ENCODE peak calls at places on chromosomes 11 and 22, in five cellular contexts. One of them, this sample, is unnamed.

GRCh38 chr11:37861671-37862070 is 1263.6 kb upstream of the RAG2 start:
- DNase-seq in LNCaP clone FGC: no peak
- DNase-seq in lower lobe of right lung: no peak
- DNase-seq in activated CD8-positive, alpha-beta T cell treated with anti-CD3 and anti-CD28 coated beads for 36 hours: no peak
- DNase-seq in GM20000: no peak
- DNase-seq in this sample: no peak

GRCh38 chr11:128463386-128463829 is 124.0 kb downstream of the ETS1 start:
- DNase-seq in lower lobe of right lung: no peak
- DNase-seq in activated CD8-positive, alpha-beta T cell treated with anti-CD3 and anti-CD28 coated beads for 36 hours: no peak
- DNase-seq in GM20000: no peak
- DNase-seq in LNCaP clone FGC: no peak
- DNase-seq in this sample: peak

GRCh38 chr11:94400075-94400838 is 962 bp downstream of the GPR83 start:
- DNase-seq in activated CD8-positive, alpha-beta T cell treated with anti-CD3 and anti-CD28 coated beads for 36 hours: no peak
- DNase-seq in GM20000: no peak
- DNase-seq in lower lobe of right lung: no peak
- DNase-seq in LNCaP clone FGC: no peak
- DNase-seq in this sample: no peak

GRCh38 chr11:35138058-35138457 is 913 bp upstream of the CD44 start:
- DNase-seq in activated CD8-positive, alpha-beta T cell treated with anti-CD3 and anti-CD28 coated beads for 36 hours: no peak
- DNase-seq in lower lobe of right lung: no peak
- DNase-seq in LNCaP clone FGC: no peak
- DNase-seq in GM20000: no peak
- DNase-seq in this sample: no peak

GRCh38 chr11:117826832-117827231 is 2.3 kb upstream of the FXYD2 start:
- DNase-seq in lower lobe of right lung: no peak
- DNase-seq in GM20000: no peak
- DNase-seq in activated CD8-positive, alpha-beta T cell treated with anti-CD3 and anti-CD28 coated beads for 36 hours: peak
- DNase-seq in LNCaP clone FGC: no peak
- DNase-seq in this sample: no peak

GRCh38 chr11:131246589-131247164 is 123.7 kb upstream of the NTM start:
- DNase-seq in LNCaP clone FGC: peak
- DNase-seq in activated CD8-positive, alpha-beta T cell treated with anti-CD3 and anti-CD28 coated beads for 36 hours: peak
- DNase-seq in GM20000: no peak
- DNase-seq in lower lobe of right lung: peak
- DNase-seq in this sample: no peak

GRCh38 chr11:114166897-114167323 is 107.4 kb downstream of the ZBTB16 start:
- DNase-seq in LNCaP clone FGC: peak
- DNase-seq in GM20000: no peak
- DNase-seq in lower lobe of right lung: no peak
- DNase-seq in activated CD8-positive, alpha-beta T cell treated with anti-CD3 and anti-CD28 coated beads for 36 hours: peak
- DNase-seq in this sample: no peak

GRCh38 chr11:2498750-2499149 is 53.9 kb downstream of the KCNQ1 start:
- DNase-seq in GM20000: no peak
- DNase-seq in activated CD8-positive, alpha-beta T cell treated with anti-CD3 and anti-CD28 coated beads for 36 hours: no peak
- DNase-seq in LNCaP clone FGC: no peak
- DNase-seq in lower lobe of right lung: no peak
- DNase-seq in this sample: no peak

GRCh38 chr22:44668190-44668885 is 33.7 kb upstream of the PRR5 start:
- DNase-seq in LNCaP clone FGC: no peak
- DNase-seq in lower lobe of right lung: peak
- DNase-seq in GM20000: peak
- DNase-seq in activated CD8-positive, alpha-beta T cell treated with anti-CD3 and anti-CD28 coated beads for 36 hours: peak
- DNase-seq in this sample: no peak

GRCh38 chr11:35014352-35014751 is 97.9 kb downstream of the PDHX start:
- DNase-seq in activated CD8-positive, alpha-beta T cell treated with anti-CD3 and anti-CD28 coated beads for 36 hours: no peak
- DNase-seq in GM20000: no peak
- DNase-seq in LNCaP clone FGC: no peak
- DNase-seq in lower lobe of right lung: no peak
- DNase-seq in this sample: no peak

GRCh38 chr11:74141274-74141695 is 29.5 kb downstream of the C2CD3 start:
- DNase-seq in GM20000: no peak
- DNase-seq in lower lobe of right lung: no peak
- DNase-seq in activated CD8-positive, alpha-beta T cell treated with anti-CD3 and anti-CD28 coated beads for 36 hours: no peak
- DNase-seq in LNCaP clone FGC: peak
- DNase-seq in this sample: no peak

GRCh38 chr11:132026746-132027145 is 656.3 kb downstream of the NTM start:
- DNase-seq in activated CD8-positive, alpha-beta T cell treated with anti-CD3 and anti-CD28 coated beads for 36 hours: no peak
- DNase-seq in lower lobe of right lung: no peak
- DNase-seq in GM20000: no peak
- DNase-seq in LNCaP clone FGC: no peak
- DNase-seq in this sample: no peak

GRCh38 chr11:130868865-130869264 is 47.4 kb downstream of the SNX19 start:
- DNase-seq in GM20000: no peak
- DNase-seq in LNCaP clone FGC: no peak
- DNase-seq in lower lobe of right lung: no peak
- DNase-seq in activated CD8-positive, alpha-beta T cell treated with anti-CD3 and anti-CD28 coated beads for 36 hours: no peak
- DNase-seq in this sample: no peak

GRCh38 chr11:12377106-12377823 is at the start of gene PARVA:
- DNase-seq in GM20000: no peak
- DNase-seq in lower lobe of right lung: peak
- DNase-seq in activated CD8-positive, alpha-beta T cell treated with anti-CD3 and anti-CD28 coated beads for 36 hours: no peak
- DNase-seq in LNCaP clone FGC: no peak
- DNase-seq in this sample: no peak

GRCh38 chr11:63906585-63906984 is 10.4 kb downstream of the RCOR2 start:
- DNase-seq in activated CD8-positive, alpha-beta T cell treated with anti-CD3 and anti-CD28 coated beads for 36 hours: peak
- DNase-seq in GM20000: peak
- DNase-seq in lower lobe of right lung: no peak
- DNase-seq in LNCaP clone FGC: no peak
- DNase-seq in this sample: no peak

GRCh38 chr22:40084246-40084645 is 89.5 kb downstream of the FAM83F start:
- DNase-seq in LNCaP clone FGC: no peak
- DNase-seq in GM20000: no peak
- DNase-seq in lower lobe of right lung: no peak
- DNase-seq in activated CD8-positive, alpha-beta T cell treated with anti-CD3 and anti-CD28 coated beads for 36 hours: no peak
- DNase-seq in this sample: no peak

GRCh38 chr11:95095858-95096587 is 6.4 kb downstream of the ENDOD1 start:
- DNase-seq in lower lobe of right lung: no peak
- DNase-seq in LNCaP clone FGC: no peak
- DNase-seq in GM20000: peak
- DNase-seq in activated CD8-positive, alpha-beta T cell treated with anti-CD3 and anti-CD28 coated beads for 36 hours: no peak
- DNase-seq in this sample: no peak

GRCh38 chr11:134478611-134479010 is 66.6 kb upstream of the B3GAT1 start:
- DNase-seq in GM20000: no peak
- DNase-seq in lower lobe of right lung: no peak
- DNase-seq in activated CD8-positive, alpha-beta T cell treated with anti-CD3 and anti-CD28 coated beads for 36 hours: no peak
- DNase-seq in LNCaP clone FGC: no peak
- DNase-seq in this sample: no peak

GRCh38 chr11:112526699-112527410 is 266.2 kb upstream of the PLET1 start:
- DNase-seq in LNCaP clone FGC: no peak
- DNase-seq in GM20000: no peak
- DNase-seq in activated CD8-positive, alpha-beta T cell treated with anti-CD3 and anti-CD28 coated beads for 36 hours: peak
- DNase-seq in lower lobe of right lung: no peak
- DNase-seq in this sample: no peak

GRCh38 chr11:35517481-35517880 is 7.9 kb downstream of the PAMR1 start:
- DNase-seq in GM20000: no peak
- DNase-seq in LNCaP clone FGC: no peak
- DNase-seq in lower lobe of right lung: no peak
- DNase-seq in activated CD8-positive, alpha-beta T cell treated with anti-CD3 and anti-CD28 coated beads for 36 hours: no peak
- DNase-seq in this sample: no peak

GRCh38 chr11:45815747-45816146 is 10.8 kb downstream of the SLC35C1 start:
- DNase-seq in activated CD8-positive, alpha-beta T cell treated with anti-CD3 and anti-CD28 coated beads for 36 hours: no peak
- DNase-seq in GM20000: no peak
- DNase-seq in lower lobe of right lung: no peak
- DNase-seq in LNCaP clone FGC: no peak
- DNase-seq in this sample: no peak

GRCh38 chr11:12721816-12722604 is 47.8 kb downstream of the TEAD1 start:
- DNase-seq in GM20000: no peak
- DNase-seq in LNCaP clone FGC: no peak
- DNase-seq in lower lobe of right lung: no peak
- DNase-seq in activated CD8-positive, alpha-beta T cell treated with anti-CD3 and anti-CD28 coated beads for 36 hours: no peak
- DNase-seq in this sample: no peak

GRCh38 chr11:19524171-19524671 is 188.4 kb upstream of the NAV2 start:
- DNase-seq in activated CD8-positive, alpha-beta T cell treated with anti-CD3 and anti-CD28 coated beads for 36 hours: no peak
- DNase-seq in GM20000: no peak
- DNase-seq in LNCaP clone FGC: no peak
- DNase-seq in lower lobe of right lung: no peak
- DNase-seq in this sample: no peak

GRCh38 chr11:66391322-66391721 is 19.8 kb upstream of the SLC29A2 start:
- DNase-seq in activated CD8-positive, alpha-beta T cell treated with anti-CD3 and anti-CD28 coated beads for 36 hours: no peak
- DNase-seq in LNCaP clone FGC: no peak
- DNase-seq in GM20000: peak
- DNase-seq in lower lobe of right lung: no peak
- DNase-seq in this sample: no peak

GRCh38 chr22:42299586-42300285 is 29.3 kb upstream of the TCF20 start:
- DNase-seq in activated CD8-positive, alpha-beta T cell treated with anti-CD3 and anti-CD28 coated beads for 36 hours: peak
- DNase-seq in LNCaP clone FGC: no peak
- DNase-seq in lower lobe of right lung: no peak
- DNase-seq in GM20000: peak
- DNase-seq in this sample: no peak

GRCh38 chr22:39907035-39907434 is 6.2 kb downstream of the GRAP2 start:
- DNase-seq in lower lobe of right lung: no peak
- DNase-seq in LNCaP clone FGC: no peak
- DNase-seq in activated CD8-positive, alpha-beta T cell treated with anti-CD3 and anti-CD28 coated beads for 36 hours: peak
- DNase-seq in GM20000: no peak
- DNase-seq in this sample: no peak

GRCh38 chr11:76322593-76323341 is 58.2 kb downstream of the THAP12 start:
- DNase-seq in LNCaP clone FGC: no peak
- DNase-seq in lower lobe of right lung: peak
- DNase-seq in activated CD8-positive, alpha-beta T cell treated with anti-CD3 and anti-CD28 coated beads for 36 hours: no peak
- DNase-seq in GM20000: no peak
- DNase-seq in this sample: no peak

GRCh38 chr11:65047581-65048422 is 6.8 kb downstream of the SAC3D1 start:
- DNase-seq in lower lobe of right lung: peak
- DNase-seq in LNCaP clone FGC: no peak
- DNase-seq in activated CD8-positive, alpha-beta T cell treated with anti-CD3 and anti-CD28 coated beads for 36 hours: peak
- DNase-seq in GM20000: peak
- DNase-seq in this sample: no peak

GRCh38 chr11:45146072-45147016 is at the start of gene PRDM11:
- DNase-seq in LNCaP clone FGC: no peak
- DNase-seq in lower lobe of right lung: peak
- DNase-seq in activated CD8-positive, alpha-beta T cell treated with anti-CD3 and anti-CD28 coated beads for 36 hours: peak
- DNase-seq in GM20000: no peak
- DNase-seq in this sample: no peak

GRCh38 chr11:72221386-72221785 is 3.2 kb upstream of the INPPL1 start:
- DNase-seq in activated CD8-positive, alpha-beta T cell treated with anti-CD3 and anti-CD28 coated beads for 36 hours: no peak
- DNase-seq in LNCaP clone FGC: no peak
- DNase-seq in GM20000: no peak
- DNase-seq in lower lobe of right lung: no peak
- DNase-seq in this sample: no peak

GRCh38 chr22:27186643-27187042 is 529.3 kb downstream of the MIAT start:
- DNase-seq in LNCaP clone FGC: no peak
- DNase-seq in activated CD8-positive, alpha-beta T cell treated with anti-CD3 and anti-CD28 coated beads for 36 hours: no peak
- DNase-seq in GM20000: no peak
- DNase-seq in lower lobe of right lung: no peak
- DNase-seq in this sample: no peak

GRCh38 chr11:102983491-102983890 is 28.0 kb upstream of the MMP13 start:
- DNase-seq in lower lobe of right lung: no peak
- DNase-seq in GM20000: no peak
- DNase-seq in activated CD8-positive, alpha-beta T cell treated with anti-CD3 and anti-CD28 coated beads for 36 hours: no peak
- DNase-seq in LNCaP clone FGC: no peak
- DNase-seq in this sample: no peak

GRCh38 chr11:47711225-47711624 is 3.9 kb downstream of the AGBL2 start:
- DNase-seq in lower lobe of right lung: no peak
- DNase-seq in GM20000: no peak
- DNase-seq in activated CD8-positive, alpha-beta T cell treated with anti-CD3 and anti-CD28 coated beads for 36 hours: no peak
- DNase-seq in LNCaP clone FGC: no peak
- DNase-seq in this sample: no peak

GRCh38 chr11:14119357-14119756 is 156.8 kb downstream of the SPON1 start:
- DNase-seq in LNCaP clone FGC: no peak
- DNase-seq in activated CD8-positive, alpha-beta T cell treated with anti-CD3 and anti-CD28 coated beads for 36 hours: peak
- DNase-seq in lower lobe of right lung: no peak
- DNase-seq in GM20000: no peak
- DNase-seq in this sample: no peak

GRCh38 chr11:64449381-64450167 is 90.6 kb downstream of the RPS6KA4 start:
- DNase-seq in GM20000: peak
- DNase-seq in lower lobe of right lung: peak
- DNase-seq in activated CD8-positive, alpha-beta T cell treated with anti-CD3 and anti-CD28 coated beads for 36 hours: peak
- DNase-seq in LNCaP clone FGC: no peak
- DNase-seq in this sample: no peak

GRCh38 chr11:108228236-108228635 is 5.4 kb downstream of the ATM start:
- DNase-seq in GM20000: no peak
- DNase-seq in activated CD8-positive, alpha-beta T cell treated with anti-CD3 and anti-CD28 coated beads for 36 hours: no peak
- DNase-seq in lower lobe of right lung: no peak
- DNase-seq in LNCaP clone FGC: no peak
- DNase-seq in this sample: no peak

GRCh38 chr22:49869855-49870712 is 16.4 kb downstream of the ZBED4 start:
- DNase-seq in LNCaP clone FGC: no peak
- DNase-seq in lower lobe of right lung: no peak
- DNase-seq in GM20000: no peak
- DNase-seq in activated CD8-positive, alpha-beta T cell treated with anti-CD3 and anti-CD28 coated beads for 36 hours: peak
- DNase-seq in this sample: no peak

DNA sequence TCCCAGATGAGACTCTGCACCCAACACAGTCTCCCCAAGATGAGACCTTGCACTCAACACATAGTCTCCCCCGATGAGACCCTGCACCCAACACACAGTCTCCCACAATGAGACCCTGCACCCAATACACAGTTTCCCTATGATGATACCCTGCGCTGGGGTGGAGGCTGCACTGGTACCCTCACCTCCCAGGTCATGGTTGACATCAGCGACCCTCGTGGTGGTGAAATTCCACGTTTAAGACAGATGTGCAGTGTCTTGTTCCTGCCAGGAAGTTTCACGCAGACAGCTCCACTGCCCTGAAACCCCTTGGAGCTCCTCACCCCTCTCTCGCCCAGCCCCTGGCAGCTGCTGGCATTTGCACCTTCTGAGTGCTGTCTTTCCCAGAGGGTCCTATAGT is 9.5 kb downstream of the MUC5AC start:
- DNase-seq in activated CD8-positive, alpha-beta T cell treated with anti-CD3 and anti-CD28 coated beads for 36 hours: no peak
- DNase-seq in GM20000: no peak
- DNase-seq in LNCaP clone FGC: no peak
- DNase-seq in lower lobe of right lung: no peak
- DNase-seq in this sample: no peak
- TF ChIP-seq CTCF in activated CD8-positive, alpha-beta T cell treated with anti-CD3 and anti-CD28 coated beads for 36 hours: no peak
- TF ChIP-seq CTCF in GM20000: no peak
- TF ChIP-seq CTCF in LNCaP clone FGC: no peak
- TF ChIP-seq CTCF in lower lobe of right lung: no peak
- TF ChIP-seq CTCF in this sample: no peak

GRCh38 chr11:60887531-60887930 is 18.9 kb downstream of the PRPF19 start:
- DNase-seq in GM20000: peak
- DNase-seq in lower lobe of right lung: no peak
- DNase-seq in LNCaP clone FGC: no peak
- DNase-seq in activated CD8-positive, alpha-beta T cell treated with anti-CD3 and anti-CD28 coated beads for 36 hours: peak
- DNase-seq in this sample: no peak
- TF ChIP-seq CTCF in GM20000: no peak
- TF ChIP-seq CTCF in lower lobe of right lung: peak
- TF ChIP-seq CTCF in LNCaP clone FGC: peak
- TF ChIP-seq CTCF in activated CD8-positive, alpha-beta T cell treated with anti-CD3 and anti-CD28 coated beads for 36 hours: no peak
- TF ChIP-seq CTCF in this sample: no peak

DNA sequence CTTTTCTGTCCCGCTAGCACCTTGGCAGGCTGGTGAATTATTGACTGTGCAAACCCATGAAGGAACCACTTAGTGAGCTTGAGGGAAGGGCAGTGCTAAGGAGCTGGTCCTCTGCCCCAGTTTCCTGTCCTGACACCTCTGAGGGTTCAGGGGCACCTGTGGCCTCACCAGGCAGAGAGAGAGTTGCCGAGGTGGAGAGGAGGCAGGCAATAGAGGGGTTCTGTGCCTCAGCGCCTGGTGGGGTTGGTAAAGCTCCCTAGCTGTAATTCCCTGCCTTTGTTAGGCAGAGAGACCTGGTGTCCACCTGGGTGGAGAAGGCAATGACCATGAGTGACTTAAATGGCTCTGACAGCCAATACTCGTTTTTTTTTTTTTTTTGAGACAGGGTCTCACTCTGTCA is 36.3 kb downstream of the YWHAH start:
- DNase-seq in lower lobe of right lung: no peak
- DNase-seq in activated CD8-positive, alpha-beta T cell treated with anti-CD3 and anti-CD28 coated beads for 36 hours: no peak
- DNase-seq in GM20000: no peak
- DNase-seq in LNCaP clone FGC: no peak
- DNase-seq in this sample: no peak
- TF ChIP-seq CTCF in lower lobe of right lung: no peak
- TF ChIP-seq CTCF in activated CD8-positive, alpha-beta T cell treated with anti-CD3 and anti-CD28 coated beads for 36 hours: no peak
- TF ChIP-seq CTCF in GM20000: no peak
- TF ChIP-seq CTCF in LNCaP clone FGC: no peak
- TF ChIP-seq CTCF in this sample: no peak

GRCh38 chr11:61630104-61630503 is 49.2 kb upstream of the SYT7 start:
- DNase-seq in GM20000: no peak
- DNase-seq in LNCaP clone FGC: no peak
- DNase-seq in activated CD8-positive, alpha-beta T cell treated with anti-CD3 and anti-CD28 coated beads for 36 hours: no peak
- DNase-seq in lower lobe of right lung: no peak
- DNase-seq in this sample: no peak
- TF ChIP-seq CTCF in GM20000: no peak
- TF ChIP-seq CTCF in LNCaP clone FGC: no peak
- TF ChIP-seq CTCF in activated CD8-positive, alpha-beta T cell treated with anti-CD3 and anti-CD28 coated beads for 36 hours: no peak
- TF ChIP-seq CTCF in lower lobe of right lung: no peak
- TF ChIP-seq CTCF in this sample: no peak